ENCODE peak calls at places on chromosomes 13 and 19, in eight cellular contexts. D is uterus, Q is PC-3, E is mucosa of descending colon, J is Caki2, V is GM12865, K is upper lobe of left lung, G is hypothalamus. P is an unnamed sample.

GRCh38 chr19:46081928-46082727 is 41.3 kb upstream of the IGFL4 start:
- DNase-seq in Q (peak), K (no peak), E (no peak), D (peak), J (peak), V (peak), G (no peak), P (peak)

GRCh38 chr13:113553541-113554332 is 30.8 kb upstream of the TFDP1 start:
- DNase-seq in Q (no peak), D (no peak), K (no peak), G (no peak), E (no peak), V (no peak), J (no peak), P (no peak)

GRCh38 chr13:26048745-26049144 is 3.1 kb downstream of the SHISA2 start:
- DNase-seq in Q (no peak), G (no peak), E (no peak), J (no peak), V (no peak), K (no peak), D (no peak), P (no peak)

GRCh38 chr19:13143135-13143534 is 7.0 kb downstream of the STX10 start:
- DNase-seq in G (no peak), K (no peak), V (no peak), D (no peak), Q (peak), E (no peak), J (peak), P (no peak)

GRCh38 chr13:80571346-80572307 is 230.7 kb upstream of the SPRY2 start:
- DNase-seq in G (no peak), D (no peak), J (no peak), Q (no peak), E (no peak), V (no peak), K (no peak), P (no peak)

GRCh38 chr19:50702870-50703829 is 16.5 kb downstream of the SHANK1 start:
- DNase-seq in K (no peak), G (no peak), Q (peak), J (peak), D (no peak), V (no peak), E (no peak), P (peak)

GRCh38 chr13:44471686-44472085 is 98.1 kb downstream of the SERP2 start:
- DNase-seq in J (peak), E (no peak), D (no peak), Q (peak), G (no peak), V (no peak), K (no peak), P (peak)

GRCh38 chr19:51621178-51621577 is 9.0 kb downstream of the SIGLEC5 start:
- DNase-seq in E (no peak), K (peak), J (no peak), V (peak), D (no peak), G (no peak), Q (no peak), P (no peak)

GRCh38 chr19:50874185-50874584 is 946 bp downstream of the KLK2 start:
- DNase-seq in E (no peak), G (no peak), K (no peak), Q (no peak), J (no peak), V (no peak), D (no peak), P (no peak)

GRCh38 chr19:45117167-45117594 is 24.2 kb downstream of the PPP1R37 start:
- DNase-seq in Q (no peak), G (no peak), E (no peak), D (no peak), K (peak), V (peak), J (no peak), P (no peak)

GRCh38 chr19:29404951-29405727 is 120.7 kb upstream of the VSTM2B start:
- DNase-seq in E (peak), V (no peak), D (peak), K (no peak), J (no peak), G (no peak), Q (peak), P (no peak)

GRCh38 chr19:19105365-19106060 is 32.8 kb downstream of the TMEM161A start:
- DNase-seq in V (no peak), K (no peak), D (peak), E (peak), Q (peak), J (peak), G (no peak), P (no peak)

GRCh38 chr13:30851697-30852096 is 54.4 kb upstream of the MEDAG start:
- DNase-seq in Q (no peak), J (no peak), D (no peak), V (peak), K (no peak), E (no peak), G (no peak), P (no peak)

GRCh38 chr13:39616087-39616694 is 13.2 kb upstream of the LHFPL6 start:
- DNase-seq in K (peak), J (peak), E (no peak), D (peak), Q (peak), V (peak), G (peak), P (peak)

GRCh38 chr19:48997972-48998371 is 4.3 kb downstream of the RUVBL2 start:
- DNase-seq in E (no peak), D (no peak), K (peak), J (peak), G (no peak), V (peak), Q (peak), P (peak)

GRCh38 chr13:26760835-26761582 is 423 bp upstream of the GPR12 start:
- DNase-seq in J (no peak), G (no peak), K (no peak), V (no peak), Q (no peak), E (no peak), D (no peak), P (no peak)

GRCh38 chr13:113209880-113210421 is 538 bp downstream of the CUL4A start:
- DNase-seq in G (peak), K (peak), V (peak), Q (peak), J (peak), D (peak), E (peak), P (peak)

P was measured in kidney glomerular epithelial cell.